ENCODE peak calls at places on chromosomes 12 and 14, in four cellular contexts. N is neural progenitor cell, C is MM.1S, W is HCT116. V is an unnamed sample.

GRCh38 chr14:76514599-76514998 is 138.7 kb downstream of the ESRRB start:
- DNase-seq in N (no peak), C (no peak), W (peak; percentile 48), V (peak; percentile 40)

GRCh38 chr12:32516230-32516629 is 116.9 kb downstream of the FGD4 start:
- DNase-seq in N (no peak), C (no peak), W (no peak), V (no peak)

GRCh38 chr14:64504897-64505771 is 564 bp downstream of the ZBTB1 start:
- DNase-seq in N (peak; percentile 94), C (peak; percentile 81), W (peak; percentile 58), V (peak; percentile 89)

GRCh38 chr14:44756577-44756976 is 205.2 kb downstream of the KLHL28 start:
- DNase-seq in N (no peak), C (no peak), W (no peak), V (no peak)

GRCh38 chr12:12381982-12382381 is 25.1 kb downstream of the BORCS5 start:
- DNase-seq in N (no peak), C (no peak), W (no peak), V (no peak)

GRCh38 chr14:75491376-75491978 is 30.8 kb upstream of the BATF start:
- DNase-seq in N (no peak), C (no peak), W (no peak), V (no peak)

GRCh38 chr12:13534645-13535398 is 338.3 kb downstream of the EMP1 start:
- DNase-seq in N (peak; percentile 94), C (peak; percentile 63), W (peak; percentile 51), V (peak; percentile 75)

GRCh38 chr12:52204095-52204930 is 12.5 kb upstream of the KRT80 start:
- DNase-seq in N (no peak), C (no peak), W (no peak), V (peak; percentile 77)

GRCh38 chr12:123941485-123942276 is 30.9 kb downstream of the CCDC92 start:
- DNase-seq in N (no peak), C (no peak), W (no peak), V (no peak)

GRCh38 chr12:7832059-7832696 is 40.5 kb downstream of the SLC2A14 start:
- DNase-seq in N (peak; percentile 58), C (peak; percentile 35), W (peak; percentile 32), V (peak; percentile 50)

GRCh38 chr14:23377873-23378563 is 1.2 kb downstream of the CMTM5 start:
- DNase-seq in N (no peak), C (no peak), W (no peak), V (no peak)

GRCh38 chr14:23375527-23376251 is 1.2 kb upstream of the CMTM5 start:
- DNase-seq in N (no peak), C (no peak), W (no peak), V (no peak)

GRCh38 chr14:23378612-23379220 is 1.9 kb downstream of the CMTM5 start:
- DNase-seq in N (no peak), C (no peak), W (no peak), V (no peak)

GRCh38 chr14:23376477-23377200 is at the start of gene CMTM5:
- DNase-seq in N (peak; percentile 81), C (no peak), W (no peak), V (no peak)

GRCh38 chr14:23377201-23377550 is 330 bp downstream of the CMTM5 start:
- DNase-seq in N (no peak), C (no peak), W (no peak), V (no peak)
- TF ChIP-seq EZH2 in N (no peak), C (no peak), W (no peak), V (no peak)

GRCh38 chr14:102071283-102071998 is 15.4 kb downstream of the HSP90AA1 start:
- DNase-seq in N (no peak), C (no peak), W (peak; percentile 94), V (peak; percentile 92)

GRCh38 chr14:102078344-102078743 is 8.5 kb downstream of the HSP90AA1 start:
- DNase-seq in N (no peak), C (no peak), W (no peak), V (peak; percentile 12)

GRCh38 chr14:102074415-102074964 is 12.4 kb downstream of the HSP90AA1 start:
- DNase-seq in N (no peak), C (no peak), W (no peak), V (no peak)

GRCh38 chr14:102076793-102077759 is 9.8 kb downstream of the HSP90AA1 start:
- DNase-seq in N (no peak), C (no peak), W (no peak), V (peak; percentile 31)

GRCh38 chr14:102075155-102075554 is 11.7 kb downstream of the HSP90AA1 start:
- DNase-seq in N (no peak), C (no peak), W (no peak), V (no peak)
- H3K9ac ChIP-seq in N (no peak overlapping the region), C (no peak overlapping the region), W (no peak overlapping the region), V (no peak overlapping the region)

DNA sequence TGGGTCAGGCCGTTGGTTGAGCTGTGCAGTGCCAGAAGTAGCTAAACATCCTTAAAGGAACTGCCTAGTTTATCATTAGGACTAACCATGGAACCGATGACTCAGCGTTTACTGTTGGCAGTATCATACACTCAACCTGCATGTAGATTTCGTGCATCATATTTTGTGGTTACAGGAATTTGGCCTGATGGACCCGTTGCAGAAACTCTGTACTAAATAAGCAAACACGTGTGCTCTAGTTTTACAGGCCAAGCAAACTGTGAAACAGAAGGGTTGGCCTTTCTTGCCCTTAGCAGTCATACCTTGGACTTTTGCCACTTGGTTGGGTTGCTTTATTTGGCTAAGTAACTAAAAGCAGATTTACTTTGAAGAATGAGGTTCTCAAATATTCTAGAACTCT is 35.6 kb downstream of the DGLUCY start:
- DNase-seq in N (no peak), C (no peak), W (no peak), V (peak; percentile 100)
- TF ChIP-seq EZH2phosphoT487 in N (no peak), C (no peak), W (no peak), V (peak; percentile 58)

GRCh38 chr14:105477659-105478623 is 3.3 kb downstream of the CRIP2 start:
- DNase-seq in N (peak; percentile 22), C (no peak), W (no peak), V (no peak)
- TF ChIP-seq EZH2 in N (peak; percentile 83), C (peak; percentile 70), W (no peak), V (no peak)

GRCh38 chr12:92389466-92389865 is 243.8 kb upstream of the BTG1 start:
- DNase-seq in N (no peak), C (no peak), W (no peak), V (no peak)
- H3K9ac ChIP-seq in N (no peak overlapping the region), C (no peak overlapping the region), W (no peak overlapping the region), V (no peak overlapping the region)

DNA sequence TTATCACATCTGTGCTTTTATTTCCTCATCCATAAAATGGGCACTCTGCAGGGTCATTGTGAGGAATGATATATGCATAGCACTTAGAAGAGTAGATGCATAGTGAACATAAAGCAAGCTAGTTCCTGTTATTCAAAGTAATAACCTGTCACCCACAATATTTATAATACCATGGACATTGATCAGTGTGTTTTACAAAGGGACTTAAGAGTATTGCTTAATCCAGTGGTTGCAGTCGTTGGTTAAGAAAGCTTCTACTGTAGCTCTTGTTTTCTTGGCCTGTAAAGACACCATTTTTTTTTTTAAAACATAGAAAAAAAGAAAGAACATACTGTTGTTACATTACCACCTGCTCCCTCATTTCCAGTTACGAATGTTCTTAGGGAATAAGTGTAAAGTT is 13.1 kb downstream of the METAP2 start:
- DNase-seq in N (no peak), C (no peak), W (no peak), V (no peak)
- TF ChIP-seq EZH2phosphoT487 in N (no peak), C (no peak), W (no peak), V (no peak)

GRCh38 chr12:26126340-26127284 is 1.8 kb upstream of the BHLHE41 start:
- DNase-seq in N (peak; percentile 94), C (peak; percentile 81), W (no peak), V (peak; percentile 94)
- TF ChIP-seq EZH2 in N (peak; percentile 64), C (no peak), W (no peak), V (no peak)

GRCh38 chr12:121784460-121784859 is 9.0 kb downstream of the RHOF start:
- DNase-seq in N (no peak), C (no peak), W (no peak), V (peak; percentile 98)

GRCh38 chr12:121788176-121788818 is 5.2 kb downstream of the RHOF start:
- DNase-seq in N (no peak), C (no peak), W (no peak), V (peak; percentile 58)

GRCh38 chr12:121786441-121786825 is 7.1 kb downstream of the RHOF start:
- DNase-seq in N (no peak), C (no peak), W (peak; percentile 99), V (peak; percentile 100)

GRCh38 chr12:121789233-121789781 is 4.2 kb downstream of the RHOF start:
- DNase-seq in N (no peak), C (no peak), W (no peak), V (no peak)

DNA sequence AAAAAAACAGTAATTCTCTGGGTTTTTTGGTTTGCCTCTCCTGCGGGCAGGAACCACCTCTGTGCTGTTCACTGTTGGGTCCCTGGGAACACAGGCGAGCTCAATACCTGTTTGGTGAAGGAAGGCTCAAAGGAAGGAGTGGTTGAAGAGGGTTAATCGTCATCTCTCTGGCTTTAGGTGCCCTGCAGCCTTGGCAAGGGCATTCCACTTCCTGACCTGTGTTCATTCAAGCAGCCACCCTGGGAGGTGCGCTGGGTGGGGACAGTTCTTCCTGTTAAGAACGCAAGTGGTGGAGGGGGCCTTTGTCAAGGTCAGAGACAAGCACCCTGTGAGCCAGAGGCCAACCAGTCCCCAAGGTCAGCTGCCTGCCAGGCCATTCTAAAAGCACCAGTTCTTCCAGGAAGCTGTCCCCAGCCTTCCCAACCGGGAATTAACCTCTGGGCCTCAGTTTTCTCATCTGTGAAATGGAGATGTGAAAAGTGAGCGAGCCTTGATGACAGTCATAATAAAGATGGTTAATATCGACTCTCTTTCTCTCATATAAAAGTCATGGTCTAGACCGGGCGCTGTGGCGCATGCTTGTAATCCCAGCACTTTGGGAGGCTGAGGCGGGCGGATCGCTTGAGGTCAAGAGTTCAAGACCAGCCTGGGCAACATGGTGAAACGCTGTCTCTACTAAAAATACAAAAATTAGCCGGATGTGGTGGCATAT is 6.3 kb downstream of the RHOF start:
- DNase-seq in N (no peak), C (no peak), W (no peak), V (peak; percentile 57)
- H3K9ac ChIP-seq in N (no peak overlapping the region), C (no peak overlapping the region), W (peak overlapping the region; percentile 48), V (peak overlapping the region; percentile 37)

GRCh38 chr14:80618751-80619329 is 322.7 kb downstream of the CEP128 start:
- DNase-seq in N (no peak), C (no peak), W (no peak), V (no peak)
- TF ChIP-seq EZH2phosphoT487 in N (no peak), C (no peak), W (no peak), V (no peak)